ENCODE peak calls at places on chromosomes 1 and 21, in ten cellular contexts. A, C, U, X, J, S, W, N, K and Q are unnamed samples.

GRCh38 chr1:113593550-113594288 is 165.6 kb downstream of the PHTF1 start:
- DNase-seq in A (no peak), C (no peak), U (no peak), X (no peak), J (no peak), S (no peak), W (no peak), N (no peak), K (no peak), Q (no peak)

GRCh38 chr1:94927405-94928175 is 680 bp upstream of the CNN3 start:
- DNase-seq in A (no peak), C (peak), U (peak), X (no peak), J (no peak), S (no peak), W (peak), N (peak), K (no peak), Q (no peak)

GRCh38 chr21:37593015-37593414 is 226.4 kb downstream of the DYRK1A start:
- DNase-seq in A (no peak), C (no peak), U (no peak), X (no peak), J (no peak), S (no peak), W (no peak), N (peak), K (no peak), Q (no peak)

GRCh38 chr1:57959727-57960300 is 536.0 kb upstream of the DAB1 start:
- DNase-seq in A (no peak), C (no peak), U (no peak), X (no peak), J (peak), S (no peak), W (no peak), N (no peak), K (no peak), Q (no peak)

GRCh38 chr1:1021010-1021845 is 1.3 kb downstream of the AGRN start:
- DNase-seq in A (peak), C (no peak), U (no peak), X (peak), J (no peak), S (no peak), W (peak), N (peak), K (no peak), Q (no peak)

GRCh38 chr1:19647643-19648042 is 3.5 kb downstream of the NBL1 start:
- DNase-seq in A (no peak), C (peak), U (no peak), X (peak), J (no peak), S (no peak), W (no peak), N (no peak), K (no peak), Q (no peak)

GRCh38 chr1:162856260-162856659 is 4.7 kb downstream of the CCDC190 start:
- DNase-seq in A (no peak), C (no peak), U (no peak), X (peak), J (no peak), S (no peak), W (peak), N (no peak), K (no peak), Q (no peak)

GRCh38 chr1:18608534-18608933 is 22.1 kb upstream of the PAX7 start:
- DNase-seq in A (no peak), C (no peak), U (no peak), X (no peak), J (no peak), S (no peak), W (no peak), N (peak), K (no peak), Q (no peak)

GRCh38 chr1:179262183-179262582 is 31.4 kb upstream of the SOAT1 start:
- DNase-seq in A (no peak), C (no peak), U (no peak), X (no peak), J (no peak), S (no peak), W (no peak), N (no peak), K (no peak), Q (no peak)

GRCh38 chr1:10514490-10515235 is 39.9 kb downstream of the PEX14 start:
- DNase-seq in A (peak), C (no peak), U (no peak), X (peak), J (no peak), S (no peak), W (no peak), N (peak), K (no peak), Q (no peak)

GRCh38 chr1:56017336-56017735 is 562.0 kb downstream of the PLPP3 start:
- DNase-seq in A (no peak), C (no peak), U (no peak), X (peak), J (no peak), S (no peak), W (no peak), N (no peak), K (no peak), Q (no peak)

GRCh38 chr1:210686841-210687240 is 358.1 kb downstream of the HHAT start:
- DNase-seq in A (no peak), C (no peak), U (no peak), X (no peak), J (no peak), S (no peak), W (no peak), N (no peak), K (no peak), Q (no peak)

GRCh38 chr1:17060129-17060868 is 6.5 kb upstream of the SDHB start:
- DNase-seq in A (no peak), C (no peak), U (no peak), X (no peak), J (peak), S (no peak), W (no peak), N (peak), K (no peak), Q (no peak)

GRCh38 chr1:181094813-181095212 is 6.3 kb downstream of the IER5 start:
- DNase-seq in A (no peak), C (no peak), U (no peak), X (no peak), J (no peak), S (no peak), W (peak), N (peak), K (no peak), Q (no peak)

GRCh38 chr21:40618216-40618615 is 228.7 kb downstream of the DSCAM start:
- DNase-seq in A (no peak), C (no peak), U (no peak), X (no peak), J (no peak), S (no peak), W (no peak), N (no peak), K (no peak), Q (no peak)

DNA sequence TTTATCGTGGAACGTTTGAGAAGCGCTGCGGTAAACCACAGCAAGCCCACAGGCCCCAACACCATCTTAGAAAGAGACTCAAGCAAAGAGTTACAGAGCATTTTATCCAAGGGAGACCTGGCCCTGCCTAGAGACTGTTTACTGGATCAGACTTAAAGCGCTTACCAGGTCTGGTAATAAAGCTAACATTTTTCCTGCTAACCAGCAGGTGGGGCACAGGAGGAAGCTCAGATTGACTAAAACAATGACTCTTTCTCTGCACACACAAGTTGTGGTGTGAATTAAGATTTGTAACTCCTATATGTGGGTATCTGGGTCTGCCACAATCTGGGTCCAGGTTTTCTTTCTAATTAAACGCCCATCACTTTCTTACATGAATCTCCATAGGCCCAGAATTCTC is 136.5 kb upstream of the ETS2 start:
- DNase-seq in A (peak), C (no peak), U (no peak), X (peak), J (no peak), S (no peak), W (no peak), N (peak), K (no peak), Q (no peak)
- TF ChIP-seq CTCF in A (peak), C (no peak), U (peak), X (peak), J (no peak), S (no peak), W (peak), N (peak), K (peak), Q (peak)

GRCh38 chr1:26863677-26864060 is 720 bp downstream of the SFN start:
- DNase-seq in A (peak), C (peak), U (no peak), X (no peak), J (no peak), S (no peak), W (no peak), N (no peak), K (no peak), Q (no peak)
- H3K4me3 ChIP-seq in A (no peak), C (peak), U (peak), X (peak), J (no peak), S (no peak), W (no peak), N (peak), K (peak), Q (peak)

DNA sequence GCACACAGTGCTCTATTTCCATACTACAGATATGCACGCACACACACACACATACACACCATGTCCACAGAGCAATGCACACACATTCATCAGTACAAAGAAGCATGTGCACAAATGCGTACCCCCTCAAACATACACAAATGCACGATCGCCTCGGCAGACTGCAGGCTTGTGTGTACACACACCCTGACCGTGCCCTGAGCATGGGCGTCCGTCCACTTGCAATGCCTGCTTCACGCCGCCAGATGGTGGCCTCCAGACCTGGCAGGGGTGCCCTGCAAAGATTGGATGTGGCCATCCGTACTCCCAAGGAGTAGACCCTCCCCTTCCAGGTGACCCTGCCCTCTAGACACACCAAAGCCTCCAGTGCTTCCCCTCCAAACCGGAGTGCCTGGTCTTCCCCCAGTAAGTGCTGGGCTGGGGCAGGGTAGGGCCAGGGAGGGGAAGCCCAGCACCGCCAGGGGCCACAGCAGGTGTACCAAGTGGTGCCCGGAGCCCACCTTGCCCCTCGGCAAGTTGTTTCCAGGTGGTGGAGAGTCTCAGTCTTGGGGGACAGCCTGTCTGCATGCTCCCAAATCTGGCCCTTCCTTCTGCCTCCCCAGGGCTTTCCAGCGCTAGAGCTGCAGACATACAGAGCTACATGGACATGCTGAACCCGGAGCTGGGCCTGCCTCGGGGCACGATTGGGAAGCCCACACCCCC is 20.6 kb downstream of the ESPN start:
- DNase-seq in A (no peak), C (peak), U (no peak), X (peak), J (peak), S (no peak), W (no peak), N (peak), K (no peak), Q (no peak)
- TF ChIP-seq CTCF in A (peak), C (peak), U (peak), X (peak), J (peak), S (peak), W (peak), N (peak), K (peak), Q (peak)

DNA sequence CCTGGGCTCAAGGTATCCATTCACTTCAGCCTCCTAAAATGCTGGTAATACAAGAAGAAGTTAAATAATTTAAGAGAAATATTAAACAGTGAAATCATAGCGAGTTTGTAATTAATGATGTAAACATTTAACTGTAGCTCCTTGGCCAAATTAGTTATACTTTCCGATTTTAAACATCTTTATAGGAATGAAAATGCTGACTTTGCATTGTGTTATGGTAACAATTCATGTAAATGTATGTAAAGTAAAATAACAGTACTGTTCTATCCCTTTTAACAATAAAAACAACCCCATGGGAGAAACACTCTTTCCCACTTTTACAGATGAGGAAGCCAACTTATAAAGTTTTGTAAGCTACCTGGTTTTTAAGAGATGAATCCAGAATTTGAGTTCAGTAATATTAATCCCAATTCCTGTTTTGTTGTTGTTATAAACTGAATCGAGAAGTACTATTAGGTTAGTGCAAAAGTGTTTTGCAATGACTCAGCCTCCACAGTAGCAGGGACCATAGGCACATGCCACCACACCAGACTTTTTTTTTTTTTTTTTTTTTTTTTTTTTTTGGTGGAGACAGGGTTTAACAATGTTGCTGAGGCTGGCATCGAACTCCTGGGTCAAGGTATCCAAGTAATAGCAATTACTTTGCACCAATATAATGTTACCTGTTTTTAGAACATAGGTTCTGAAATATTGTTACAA is 1360.4 kb downstream of the BRINP3 start:
- DNase-seq in A (no peak), C (no peak), U (no peak), X (no peak), J (no peak), S (no peak), W (no peak), N (no peak), K (no peak), Q (no peak)
- H3K4me3 ChIP-seq in A (no peak), C (no peak), U (no peak), X (no peak), J (no peak), S (no peak), W (no peak), N (no peak), K (no peak), Q (no peak)